ENCODE peak calls at places on chromosomes 13 and 19, in seven cellular contexts. E, R, C, Z, O, I and V are unnamed samples.

GRCh38 chr19:3154957-3155736 is 19.3 kb downstream of the GNA15 start:
- DNase-seq in Z (peak), C (peak), I (peak), O (no peak), E (peak), R (peak), V (peak)

GRCh38 chr19:13838943-13839192 is 38.1 kb upstream of the NANOS3 start:
- DNase-seq in Z (no peak), C (peak), O (no peak), E (no peak), R (no peak), I (no peak), V (no peak)

GRCh38 chr13:99656843-99657506 is 155.7 kb downstream of the TM9SF2 start:
- DNase-seq in Z (no peak), C (no peak), I (no peak), R (no peak), O (no peak), E (no peak), V (no peak)

GRCh38 chr13:105573134-105573533 is 962.3 kb downstream of the EFNB2 start:
- DNase-seq in E (no peak), R (no peak), Z (no peak), C (no peak), O (no peak), I (no peak), V (no peak)

GRCh38 chr13:24502567-24503375 is 9.8 kb downstream of the PARP4 start:
- DNase-seq in Z (peak), O (no peak), R (no peak), E (peak), C (no peak), I (no peak), V (no peak)

GRCh38 chr19:21202865-21203494 is 61.1 kb downstream of the ZNF431 start:
- DNase-seq in O (no peak), E (peak), Z (peak), C (no peak), I (no peak), R (peak), V (peak)

GRCh38 chr13:34257980-34258379 is 440.0 kb downstream of the RFC3 start:
- DNase-seq in I (no peak), E (no peak), O (no peak), C (no peak), R (no peak), Z (no peak), V (peak)

GRCh38 chr19:3867971-3868769 is 668 bp downstream of the ZFR2 start:
- DNase-seq in O (no peak), I (no peak), R (no peak), C (no peak), Z (no peak), E (no peak), V (no peak)

GRCh38 chr13:20389696-20390525 is 135.7 kb downstream of the CRYL1 start:
- DNase-seq in C (no peak), Z (no peak), I (no peak), E (no peak), O (no peak), R (no peak), V (no peak)

GRCh38 chr19:45542234-45542668 is 35.0 kb downstream of the VASP start:
- DNase-seq in O (no peak), E (no peak), C (no peak), Z (no peak), I (no peak), R (no peak), V (no peak)

GRCh38 chr19:35696835-35697234 is 7.5 kb upstream of the ZBTB32 start:
- DNase-seq in I (no peak), E (no peak), R (no peak), C (no peak), O (no peak), Z (no peak), V (no peak)

GRCh38 chr13:112486386-112487126 is 101.4 kb downstream of the TUBGCP3 start:
- DNase-seq in E (no peak), Z (peak), O (no peak), I (no peak), R (no peak), C (no peak), V (no peak)